ENCODE peak calls at places on chromosomes 11 and 22, in five cellular contexts. J is K562, V is GM12878, T is HepG2, K is SK-N-SH. B is an unnamed sample.

GRCh38 chr11:9573775-9574555 is 495 bp downstream of the WEE1 start:
- DNase-seq in J (no peak), V (no peak), T (no peak), K (peak), B (no peak)

GRCh38 chr11:114280696-114281095 is 15.5 kb upstream of the NNMT start:
- DNase-seq in J (peak), V (no peak), T (peak), K (peak), B (peak)

GRCh38 chr11:118074785-118075184 is 2.1 kb upstream of the TMPRSS4 start:
- DNase-seq in J (no peak), V (no peak), T (no peak), K (no peak), B (no peak)

GRCh38 chr22:35804421-35804820 is 86.7 kb downstream of the APOL5 start:
- DNase-seq in J (no peak), V (no peak), T (no peak), K (no peak), B (no peak)

GRCh38 chr11:77191823-77192495 is 63.9 kb downstream of the MYO7A start:
- DNase-seq in J (peak), V (no peak), T (peak), K (peak), B (peak)

GRCh38 chr11:59025097-59025496 is 61.0 kb upstream of the GLYATL1B start:
- DNase-seq in J (no peak), V (no peak), T (peak), K (no peak), B (no peak)

GRCh38 chr11:130648601-130649000 is 200.2 kb downstream of the ADAMTS15 start:
- DNase-seq in J (no peak), V (no peak), T (no peak), K (no peak), B (no peak)

GRCh38 chr11:69010964-69011623 is 2.0 kb downstream of the MRGPRF start:
- DNase-seq in J (peak), V (no peak), T (no peak), K (peak), B (peak)

GRCh38 chr22:31272522-31273446 is 19.5 kb downstream of the PIK3IP1 start:
- DNase-seq in J (peak), V (no peak), T (peak), K (peak), B (peak)

GRCh38 chr22:22431271-22432220 is 77.0 kb downstream of the ZNF280B start:
- DNase-seq in J (peak), V (no peak), T (peak), K (peak), B (peak)

GRCh38 chr22:29879738-29880137 is 3.2 kb upstream of the MTMR3 start:
- DNase-seq in J (no peak), V (no peak), T (no peak), K (peak), B (peak)

GRCh38 chr11:17353228-17354021 is 1.8 kb downstream of the NCR3LG1 start:
- DNase-seq in J (peak), V (peak), T (peak), K (peak), B (peak)
- TF ChIP-seq ZBTB33 in J (no peak), V (no peak), T (peak), K (no peak), B (no peak)

GRCh38 chr11:119419246-119419645 is 3.7 kb downstream of the THY1 start:
- DNase-seq in J (no peak), V (no peak), T (no peak), K (no peak), B (no peak)

GRCh38 chr11:119415966-119416365 is 7.0 kb downstream of the THY1 start:
- DNase-seq in J (no peak), V (no peak), T (no peak), K (no peak), B (no peak)

GRCh38 chr11:119416606-119417580 is 6.1 kb downstream of the THY1 start:
- DNase-seq in J (no peak), V (no peak), T (no peak), K (no peak), B (no peak)

GRCh38 chr11:119418759-119419158 is 4.2 kb downstream of the THY1 start:
- DNase-seq in J (no peak), V (no peak), T (no peak), K (no peak), B (no peak)

GRCh38 chr11:119417726-119418540 is 5.0 kb downstream of the THY1 start:
- DNase-seq in J (no peak), V (no peak), T (no peak), K (peak), B (no peak)
- H3K4me2 ChIP-seq in J (no peak), V (no peak), T (no peak), K (peak), B (no peak)

DNA sequence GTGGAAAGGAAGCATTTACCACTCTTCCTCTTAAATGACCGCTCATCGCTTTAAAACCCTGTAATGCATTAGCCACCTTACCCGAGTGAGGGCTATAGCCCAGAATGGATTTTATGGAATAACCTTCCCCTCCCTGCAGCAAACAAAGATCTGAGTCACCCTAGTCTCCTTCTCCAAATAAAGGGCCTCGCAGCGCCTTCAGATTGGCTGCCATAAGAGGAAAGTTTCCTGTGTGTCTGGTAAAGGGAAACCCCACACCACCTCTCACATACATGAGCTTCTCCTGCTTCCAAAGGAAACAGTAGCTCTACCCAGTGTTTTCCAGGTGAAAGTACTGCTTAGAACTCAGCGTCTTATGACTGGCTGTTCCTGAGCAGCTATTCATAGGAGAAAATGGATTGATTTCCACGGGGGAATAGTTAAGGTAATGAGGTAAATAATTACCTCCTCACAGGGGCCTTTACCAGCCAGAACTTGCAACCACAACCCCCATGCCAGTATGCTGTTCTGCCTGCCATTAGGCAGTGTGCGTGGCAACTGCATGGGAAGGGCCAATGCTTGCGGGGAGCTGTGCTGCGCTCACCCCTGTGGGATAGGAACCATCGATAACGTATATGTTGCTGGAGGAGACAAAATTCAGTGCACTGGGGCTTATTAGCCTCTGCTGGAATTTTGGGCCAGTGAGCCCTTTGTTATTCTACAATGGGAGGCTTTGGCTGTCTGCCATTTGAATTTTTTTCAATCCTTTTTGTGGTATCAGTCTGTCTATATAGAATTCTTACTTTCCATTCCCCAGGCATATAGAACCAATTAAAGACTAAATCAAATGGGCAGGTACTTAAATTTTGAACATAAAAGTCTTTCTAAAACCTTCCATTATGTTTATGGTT is 47.5 kb downstream of the PPP2R1B start:
- DNase-seq in J (no peak), V (no peak), T (peak), K (no peak), B (no peak)
- TF ChIP-seq ZBTB33 in J (no peak), V (no peak), T (no peak), K (no peak), B (no peak)

DNA sequence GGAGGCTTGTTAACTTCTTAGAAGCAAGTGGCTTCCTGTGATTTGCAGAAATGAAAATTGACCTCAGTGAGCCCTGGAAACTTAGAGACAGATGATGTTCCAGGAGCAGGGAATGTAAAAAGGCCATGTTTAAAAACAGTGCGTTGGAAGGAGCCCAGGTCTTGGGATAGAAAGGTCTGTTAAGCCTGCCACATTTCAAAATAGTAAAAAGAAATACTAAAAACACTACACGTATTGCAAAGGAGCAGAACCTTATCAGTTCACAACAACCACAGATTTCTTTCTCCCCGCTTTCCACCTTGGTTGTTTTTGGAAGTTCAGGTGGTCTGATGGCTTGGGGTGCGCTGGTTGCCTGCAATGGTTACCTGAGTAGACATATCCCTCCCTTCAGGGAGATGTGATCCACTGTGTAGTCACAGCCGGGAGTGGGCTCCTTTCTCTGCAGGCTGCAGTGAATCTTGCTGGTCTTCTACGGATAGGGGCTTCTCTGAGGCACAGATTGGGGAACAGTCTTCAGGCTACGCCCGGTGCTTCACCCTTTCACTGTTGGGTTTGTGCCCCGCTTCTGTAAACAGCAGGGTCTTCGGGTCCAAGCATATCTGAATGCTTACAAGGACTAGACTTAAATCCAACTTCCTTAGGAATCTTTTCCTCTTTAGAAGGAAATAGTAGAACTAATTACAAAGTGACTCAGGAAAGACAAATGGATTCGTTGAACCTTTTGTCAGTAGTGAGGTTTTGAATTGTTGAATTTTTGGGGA is 1.9 kb downstream of the TEAD1 start:
- DNase-seq in J (no peak), V (no peak), T (no peak), K (peak), B (no peak)
- H3K4me2 ChIP-seq in J (no peak), V (no peak), T (peak), K (peak), B (peak)

GRCh38 chr11:79727221-79727620 is 286.4 kb upstream of the TENM4 start:
- DNase-seq in J (no peak), V (no peak), T (no peak), K (no peak), B (no peak)
- TF ChIP-seq ZBTB33 in J (no peak), V (no peak), T (no peak), K (no peak), B (no peak)

GRCh38 chr11:75734491-75735180 is 17.0 kb downstream of the MOGAT2 start:
- DNase-seq in J (no peak), V (no peak), T (peak), K (no peak), B (no peak)
- H3K4me2 ChIP-seq in J (no peak), V (no peak), T (peak), K (no peak), B (no peak)